ENCODE peak calls at places on chromosome 10, in ten cellular contexts. B is upper lobe of left lung, G is tibial nerve, C is AG10803, Z is cardiac muscle cell, A is cardiac fibroblast, S is AG04450, P is H7, H is foreskin fibroblast, M is gastrocnemius medialis. Q is an unnamed sample.
A peak's percentile ranks its signal among the peaks of the same experiment; 100 is the strongest.

GRCh38 chr10:1287493-1288480 is 231.6 kb downstream of the WDR37 start:
- DNase-seq in B (no peak), G (no peak), C (no peak), Z (no peak), A (no peak), S (no peak), P (no peak), H (no peak), M (no peak), Q (no peak)

GRCh38 chr10:48257407-48257961 is 17.0 kb downstream of the FRMPD2 start:
- DNase-seq in B (no peak), G (no peak), C (peak; percentile 14), Z (no peak), A (no peak), S (no peak), P (no peak), H (no peak), M (no peak), Q (no peak)

GRCh38 chr10:22466763-22467334 is 121.6 kb downstream of the SPAG6 start:
- DNase-seq in B (no peak), G (no peak), C (no peak), Z (no peak), A (no peak), S (no peak), P (no peak), H (no peak), M (no peak), Q (no peak)

GRCh38 chr10:126921974-126922525 is 16.8 kb downstream of the DOCK1 start:
- DNase-seq in B (no peak), G (no peak), C (peak; percentile 87), Z (no peak), A (peak; percentile 76), S (peak; percentile 64), P (no peak), H (peak; percentile 78), M (no peak), Q (peak; percentile 24)

GRCh38 chr10:57692255-57692980 is 575.3 kb downstream of the IPMK start:
- DNase-seq in B (no peak), G (no peak), C (peak; percentile 84), Z (peak; percentile 73), A (peak; percentile 94), S (no peak), P (no peak), H (peak; percentile 80), M (no peak), Q (peak; percentile 77)

GRCh38 chr10:43272030-43272429 is 5.2 kb upstream of the RASGEF1A start:
- DNase-seq in B (no peak), G (no peak), C (no peak), Z (no peak), A (no peak), S (no peak), P (no peak), H (no peak), M (no peak), Q (no peak)

GRCh38 chr10:29127037-29127436 is 161.8 kb upstream of the LYZL1 start:
- DNase-seq in B (no peak), G (no peak), C (no peak), Z (no peak), A (no peak), S (no peak), P (no peak), H (no peak), M (no peak), Q (no peak)

GRCh38 chr10:112374724-112375541 is 1.0 kb downstream of the ACSL5 start:
- DNase-seq in B (no peak), G (no peak), C (no peak), Z (peak; percentile 12), A (peak; percentile 32), S (no peak), P (peak; percentile 35), H (no peak), M (no peak), Q (no peak)

GRCh38 chr10:120423350-120424197 is 33.5 kb upstream of the PLPP4 start:
- DNase-seq in B (no peak), G (peak; percentile 23), C (peak; percentile 83), Z (peak; percentile 64), A (peak; percentile 62), S (no peak), P (peak; percentile 65), H (peak; percentile 49), M (no peak), Q (no peak)

GRCh38 chr10:18607503-18607902 is 43.9 kb downstream of the NSUN6 start:
- DNase-seq in B (no peak), G (peak; percentile 51), C (peak; percentile 83), Z (peak; percentile 56), A (peak; percentile 88), S (peak; percentile 49), P (no peak), H (peak; percentile 84), M (no peak), Q (peak; percentile 64)

GRCh38 chr10:50993817-50994251 is 80.5 kb upstream of the PRKG1 start:
- DNase-seq in B (no peak), G (no peak), C (peak; percentile 95), Z (no peak), A (peak; percentile 88), S (peak; percentile 67), P (no peak), H (peak; percentile 59), M (peak; percentile 27), Q (no peak)

GRCh38 chr10:79390057-79390456 is 42.8 kb downstream of the PPIF start:
- DNase-seq in B (no peak), G (no peak), C (no peak), Z (no peak), A (no peak), S (no peak), P (no peak), H (no peak), M (no peak), Q (no peak)

GRCh38 chr10:42866115-42866995 is 83.8 kb downstream of the BMS1 start:
- DNase-seq in B (peak; percentile 95), G (peak; percentile 43), C (peak; percentile 60), Z (peak; percentile 89), A (peak; percentile 80), S (peak; percentile 26), P (peak; percentile 92), H (peak; percentile 65), M (peak; percentile 61), Q (peak; percentile 15)

GRCh38 chr10:16867556-16867955 is 50.3 kb upstream of the RSU1 start:
- DNase-seq in B (no peak), G (no peak), C (peak; percentile 84), Z (no peak), A (peak; percentile 49), S (no peak), P (peak; percentile 13), H (peak; percentile 45), M (no peak), Q (peak; percentile 48)

GRCh38 chr10:43000651-43001426 is 76.0 kb upstream of the RET start:
- DNase-seq in B (peak; percentile 44), G (no peak), C (no peak), Z (no peak), A (no peak), S (no peak), P (peak; percentile 28), H (no peak), M (no peak), Q (no peak)

DNA sequence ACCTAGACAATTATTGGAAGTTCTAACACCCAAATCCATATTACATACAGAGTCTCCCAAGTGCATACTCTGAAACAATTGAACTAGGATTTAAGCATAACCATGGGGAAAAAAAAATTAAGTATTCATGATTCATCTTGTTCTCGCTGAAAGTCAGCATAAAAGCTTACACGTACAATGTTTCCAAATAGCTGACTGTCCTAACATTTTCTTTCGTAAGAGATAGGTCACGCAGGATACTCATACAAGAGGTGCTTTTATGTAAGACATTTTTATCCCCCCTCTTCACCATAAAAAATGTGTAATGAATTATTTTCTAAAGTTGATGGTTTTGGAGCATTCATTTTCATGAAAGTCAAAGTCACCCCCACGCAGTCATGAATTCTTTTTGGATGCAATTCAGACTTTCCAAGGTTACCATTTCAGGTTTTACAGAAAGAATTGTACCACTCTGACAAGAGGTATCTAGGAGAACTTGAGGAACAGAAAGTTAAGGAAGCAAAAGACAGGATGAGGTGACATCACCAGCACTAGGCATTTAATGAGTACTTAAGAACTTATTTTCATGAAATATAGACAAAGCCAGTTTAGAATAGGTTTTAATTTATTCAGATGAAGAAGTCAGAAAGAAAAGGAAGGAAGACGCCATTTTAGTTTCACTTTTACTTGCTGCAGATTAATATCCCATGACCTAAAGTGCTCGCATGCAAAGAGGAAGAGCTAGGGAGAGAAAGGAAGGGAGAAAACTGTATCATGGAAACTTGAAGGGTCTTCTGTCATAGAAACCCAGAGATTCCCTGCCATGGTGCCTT is 55.8 kb downstream of the TMEM26 start:
- DNase-seq in B (no peak), G (no peak), C (peak; percentile 67), Z (no peak), A (peak; percentile 58), S (no peak), P (no peak), H (no peak), M (no peak), Q (peak; percentile 25)
- H3K4me3 ChIP-seq in B (no peak overlapping the region), G (peak overlapping the region; percentile 32), C (peak overlapping the region; percentile 21), Z (no peak overlapping the region), A (no peak overlapping the region), S (no peak overlapping the region), P (no peak overlapping the region), H (peak overlapping the region; percentile 13), M (peak overlapping the region; percentile 45), Q (no peak overlapping the region)

DNA sequence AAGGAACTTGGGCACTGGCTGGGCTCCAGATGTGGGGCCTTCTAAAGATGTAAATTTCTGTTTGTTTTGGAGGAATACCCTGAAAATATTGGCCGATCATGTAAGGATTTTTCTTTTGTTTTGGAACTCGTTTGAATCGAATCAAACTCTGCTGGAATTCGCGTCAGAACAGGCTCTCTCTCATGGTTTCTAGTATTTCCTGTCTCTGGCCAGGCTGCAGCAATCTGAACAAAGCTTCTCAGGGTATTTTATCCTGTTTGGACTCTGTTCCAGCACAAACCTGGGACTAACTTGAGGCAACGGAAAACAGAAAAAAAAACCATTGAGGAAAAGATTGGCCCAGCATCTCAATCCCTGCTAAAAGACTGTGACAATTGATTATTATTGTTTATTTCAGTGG is 340.8 kb upstream of the NRP1 start:
- DNase-seq in B (no peak), G (no peak), C (no peak), Z (no peak), A (peak; percentile 71), S (no peak), P (no peak), H (peak; percentile 19), M (no peak), Q (no peak)
- H3K4me3 ChIP-seq in B (no peak overlapping the region), G (peak overlapping the region; percentile 20), C (peak overlapping the region; percentile 35), Z (no peak overlapping the region), A (peak overlapping the region; percentile 5), S (peak overlapping the region; percentile 20), P (no peak overlapping the region), H (no peak overlapping the region), M (no peak overlapping the region), Q (peak overlapping the region; percentile 9)

DNA sequence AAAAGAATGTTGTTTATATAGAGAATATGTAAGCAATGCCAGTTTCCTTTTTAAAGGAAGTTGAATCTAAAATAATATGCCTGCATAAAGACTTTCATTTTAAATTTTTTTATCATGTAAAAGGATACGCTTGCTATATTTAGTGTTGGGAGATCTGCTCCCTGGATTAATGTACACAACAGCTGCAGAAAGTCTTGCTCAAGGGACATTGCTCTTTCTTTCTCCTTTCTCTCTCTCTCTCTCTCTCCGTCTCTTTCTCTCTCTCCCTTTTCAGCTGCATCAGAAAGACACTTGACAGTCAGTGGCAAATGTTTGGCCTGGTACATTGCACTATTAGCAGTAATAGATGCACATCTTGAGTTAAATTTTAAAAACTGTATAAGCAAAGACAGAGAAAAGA is 739 bp downstream of the MYPN start:
- DNase-seq in B (no peak), G (no peak), C (no peak), Z (no peak), A (peak; percentile 17), S (no peak), P (no peak), H (no peak), M (peak; percentile 42), Q (peak; percentile 51)
- H3K4me3 ChIP-seq in B (no peak overlapping the region), G (no peak overlapping the region), C (no peak overlapping the region), Z (peak overlapping the region; percentile 5), A (no peak overlapping the region), S (peak overlapping the region; percentile 28), P (no peak overlapping the region), H (no peak overlapping the region), M (peak overlapping the region; percentile 66), Q (peak overlapping the region; percentile 21)

GRCh38 chr10:98029149-98030092 is 1.0 kb downstream of the CRTAC1 start:
- DNase-seq in B (peak; percentile 82), G (no peak), C (no peak), Z (peak; percentile 26), A (no peak), S (no peak), P (peak; percentile 86), H (no peak), M (no peak), Q (no peak)
- H3K4me3 ChIP-seq in B (no peak overlapping the region), G (peak overlapping the region; percentile 61), C (no peak overlapping the region), Z (peak overlapping the region; percentile 49), A (no peak overlapping the region), S (no peak overlapping the region), P (peak overlapping the region; percentile 50), H (no peak overlapping the region), M (peak overlapping the region; percentile 43), Q (peak overlapping the region; percentile 31)